ENCODE peak calls at places on chromosomes 13 and 19, in eight cellular contexts. One of them, this sample, is unnamed.
A peak's percentile ranks its signal among the peaks of the same experiment; 100 is the strongest.

GRCh38 chr13:109750376-109750775 is 36.0 kb downstream of the IRS2 start:
- ATAC-seq in Panc1: no peak
- ATAC-seq in stimulated activated memory B cell treated with anti-CD40 and anti-IgM and Interleukin-4, amounts not matched to agents 10 μg/mL and 1 μg/mL and 100 μg/mL, for 72 hours: no peak
- ATAC-seq in activated CD8-positive, alpha-beta T cell treated with anti-CD3 and anti-CD28 coated beads for 36 hours: no peak
- ATAC-seq in lower lobe of right lung: no peak
- ATAC-seq in activated CD4-positive, alpha-beta T cell treated with anti-CD3 and anti-CD28 coated beads for 36 hours: no peak
- ATAC-seq in activated naive CD8-positive, alpha-beta T cell treated with anti-CD3 and anti-CD28 coated beads, Interleukin-2, amount 50 U/mL, for 24 hours: no peak
- ATAC-seq in gastroesophageal sphincter: no peak
- ATAC-seq in this sample: no peak

GRCh38 chr19:3178973-3179738 is 587 bp downstream of the S1PR4 start:
- ATAC-seq in Panc1: no peak
- ATAC-seq in stimulated activated memory B cell treated with anti-CD40 and anti-IgM and Interleukin-4, amounts not matched to agents 10 μg/mL and 1 μg/mL and 100 μg/mL, for 72 hours: peak; percentile 11
- ATAC-seq in activated CD8-positive, alpha-beta T cell treated with anti-CD3 and anti-CD28 coated beads for 36 hours: peak; percentile 6
- ATAC-seq in lower lobe of right lung: no peak
- ATAC-seq in activated CD4-positive, alpha-beta T cell treated with anti-CD3 and anti-CD28 coated beads for 36 hours: peak; percentile 0
- ATAC-seq in activated naive CD8-positive, alpha-beta T cell treated with anti-CD3 and anti-CD28 coated beads, Interleukin-2, amount 50 U/mL, for 24 hours: peak; percentile 12
- ATAC-seq in gastroesophageal sphincter: no peak
- ATAC-seq in this sample: peak; percentile 8

GRCh38 chr13:24215732-24216131 is 55.2 kb downstream of the SPATA13 start:
- ATAC-seq in Panc1: no peak
- ATAC-seq in stimulated activated memory B cell treated with anti-CD40 and anti-IgM and Interleukin-4, amounts not matched to agents 10 μg/mL and 1 μg/mL and 100 μg/mL, for 72 hours: no peak
- ATAC-seq in activated CD8-positive, alpha-beta T cell treated with anti-CD3 and anti-CD28 coated beads for 36 hours: no peak
- ATAC-seq in lower lobe of right lung: peak; percentile 17
- ATAC-seq in activated CD4-positive, alpha-beta T cell treated with anti-CD3 and anti-CD28 coated beads for 36 hours: no peak
- ATAC-seq in activated naive CD8-positive, alpha-beta T cell treated with anti-CD3 and anti-CD28 coated beads, Interleukin-2, amount 50 U/mL, for 24 hours: no peak
- ATAC-seq in gastroesophageal sphincter: peak; percentile 66
- ATAC-seq in this sample: no peak

GRCh38 chr19:5131031-5131865 is 162.3 kb downstream of the KDM4B start:
- ATAC-seq in Panc1: no peak
- ATAC-seq in stimulated activated memory B cell treated with anti-CD40 and anti-IgM and Interleukin-4, amounts not matched to agents 10 μg/mL and 1 μg/mL and 100 μg/mL, for 72 hours: peak; percentile 72
- ATAC-seq in activated CD8-positive, alpha-beta T cell treated with anti-CD3 and anti-CD28 coated beads for 36 hours: peak; percentile 34
- ATAC-seq in lower lobe of right lung: no peak
- ATAC-seq in activated CD4-positive, alpha-beta T cell treated with anti-CD3 and anti-CD28 coated beads for 36 hours: peak; percentile 17
- ATAC-seq in activated naive CD8-positive, alpha-beta T cell treated with anti-CD3 and anti-CD28 coated beads, Interleukin-2, amount 50 U/mL, for 24 hours: no peak
- ATAC-seq in gastroesophageal sphincter: no peak
- ATAC-seq in this sample: no peak

GRCh38 chr19:58380037-58380735 is 644 bp downstream of the ZNF837 start:
- ATAC-seq in Panc1: no peak
- ATAC-seq in stimulated activated memory B cell treated with anti-CD40 and anti-IgM and Interleukin-4, amounts not matched to agents 10 μg/mL and 1 μg/mL and 100 μg/mL, for 72 hours: peak; percentile 14
- ATAC-seq in activated CD8-positive, alpha-beta T cell treated with anti-CD3 and anti-CD28 coated beads for 36 hours: no peak
- ATAC-seq in lower lobe of right lung: no peak
- ATAC-seq in activated CD4-positive, alpha-beta T cell treated with anti-CD3 and anti-CD28 coated beads for 36 hours: no peak
- ATAC-seq in activated naive CD8-positive, alpha-beta T cell treated with anti-CD3 and anti-CD28 coated beads, Interleukin-2, amount 50 U/mL, for 24 hours: no peak
- ATAC-seq in gastroesophageal sphincter: no peak
- ATAC-seq in this sample: no peak

GRCh38 chr13:31538067-31539042 is 201.0 kb upstream of the RXFP2 start:
- ATAC-seq in Panc1: no peak
- ATAC-seq in stimulated activated memory B cell treated with anti-CD40 and anti-IgM and Interleukin-4, amounts not matched to agents 10 μg/mL and 1 μg/mL and 100 μg/mL, for 72 hours: no peak
- ATAC-seq in activated CD8-positive, alpha-beta T cell treated with anti-CD3 and anti-CD28 coated beads for 36 hours: no peak
- ATAC-seq in lower lobe of right lung: peak; percentile 37
- ATAC-seq in activated CD4-positive, alpha-beta T cell treated with anti-CD3 and anti-CD28 coated beads for 36 hours: no peak
- ATAC-seq in activated naive CD8-positive, alpha-beta T cell treated with anti-CD3 and anti-CD28 coated beads, Interleukin-2, amount 50 U/mL, for 24 hours: no peak
- ATAC-seq in gastroesophageal sphincter: no peak
- ATAC-seq in this sample: no peak

GRCh38 chr19:41362143-41362847 is 1.7 kb downstream of the B9D2 start:
- ATAC-seq in Panc1: no peak
- ATAC-seq in stimulated activated memory B cell treated with anti-CD40 and anti-IgM and Interleukin-4, amounts not matched to agents 10 μg/mL and 1 μg/mL and 100 μg/mL, for 72 hours: no peak
- ATAC-seq in activated CD8-positive, alpha-beta T cell treated with anti-CD3 and anti-CD28 coated beads for 36 hours: no peak
- ATAC-seq in lower lobe of right lung: peak; percentile 74
- ATAC-seq in activated CD4-positive, alpha-beta T cell treated with anti-CD3 and anti-CD28 coated beads for 36 hours: no peak
- ATAC-seq in activated naive CD8-positive, alpha-beta T cell treated with anti-CD3 and anti-CD28 coated beads, Interleukin-2, amount 50 U/mL, for 24 hours: no peak
- ATAC-seq in gastroesophageal sphincter: no peak
- ATAC-seq in this sample: no peak

GRCh38 chr13:84127597-84128128 is 245.4 kb upstream of the SLITRK1 start:
- ATAC-seq in Panc1: no peak
- ATAC-seq in stimulated activated memory B cell treated with anti-CD40 and anti-IgM and Interleukin-4, amounts not matched to agents 10 μg/mL and 1 μg/mL and 100 μg/mL, for 72 hours: no peak
- ATAC-seq in activated CD8-positive, alpha-beta T cell treated with anti-CD3 and anti-CD28 coated beads for 36 hours: no peak
- ATAC-seq in lower lobe of right lung: no peak
- ATAC-seq in activated CD4-positive, alpha-beta T cell treated with anti-CD3 and anti-CD28 coated beads for 36 hours: no peak
- ATAC-seq in activated naive CD8-positive, alpha-beta T cell treated with anti-CD3 and anti-CD28 coated beads, Interleukin-2, amount 50 U/mL, for 24 hours: no peak
- ATAC-seq in gastroesophageal sphincter: no peak
- ATAC-seq in this sample: no peak

GRCh38 chr19:30216453-30216852 is 155.7 kb upstream of the ZNF536 start:
- ATAC-seq in Panc1: no peak
- ATAC-seq in stimulated activated memory B cell treated with anti-CD40 and anti-IgM and Interleukin-4, amounts not matched to agents 10 μg/mL and 1 μg/mL and 100 μg/mL, for 72 hours: no peak
- ATAC-seq in activated CD8-positive, alpha-beta T cell treated with anti-CD3 and anti-CD28 coated beads for 36 hours: no peak
- ATAC-seq in lower lobe of right lung: no peak
- ATAC-seq in activated CD4-positive, alpha-beta T cell treated with anti-CD3 and anti-CD28 coated beads for 36 hours: no peak
- ATAC-seq in activated naive CD8-positive, alpha-beta T cell treated with anti-CD3 and anti-CD28 coated beads, Interleukin-2, amount 50 U/mL, for 24 hours: no peak
- ATAC-seq in gastroesophageal sphincter: no peak
- ATAC-seq in this sample: no peak

GRCh38 chr19:53057904-53058579 is 13.5 kb downstream of the ERVV-2 start:
- ATAC-seq in Panc1: no peak
- ATAC-seq in stimulated activated memory B cell treated with anti-CD40 and anti-IgM and Interleukin-4, amounts not matched to agents 10 μg/mL and 1 μg/mL and 100 μg/mL, for 72 hours: no peak
- ATAC-seq in activated CD8-positive, alpha-beta T cell treated with anti-CD3 and anti-CD28 coated beads for 36 hours: peak; percentile 62
- ATAC-seq in lower lobe of right lung: peak; percentile 61
- ATAC-seq in activated CD4-positive, alpha-beta T cell treated with anti-CD3 and anti-CD28 coated beads for 36 hours: peak; percentile 57
- ATAC-seq in activated naive CD8-positive, alpha-beta T cell treated with anti-CD3 and anti-CD28 coated beads, Interleukin-2, amount 50 U/mL, for 24 hours: no peak
- ATAC-seq in gastroesophageal sphincter: no peak
- ATAC-seq in this sample: no peak

This sample was measured in activated T-helper 17 cell treated with anti-CD3 and anti-CD28 coated beads, Interleukin-2, amount 50 U/mL, for 72 hours.